ENCODE peak calls at places on chromosomes 2 and 18, in five cellular contexts. One of them, this sample, is unnamed.

GRCh38 chr2:107525420-107525819 is 301.3 kb upstream of the RGPD4 start:
- DNase-seq in GM12878: no peak
- DNase-seq in H1: no peak
- DNase-seq in SK-N-SH: no peak
- DNase-seq in K562: no peak
- DNase-seq in this sample: no peak

GRCh38 chr18:39448942-39449341 is 1883.3 kb upstream of the CELF4 start:
- DNase-seq in K562: no peak
- DNase-seq in H1: no peak
- DNase-seq in GM12878: no peak
- DNase-seq in SK-N-SH: no peak
- DNase-seq in this sample: no peak

GRCh38 chr2:95306306-95306895 is 9.3 kb downstream of the KCNIP3 start:
- DNase-seq in GM12878: no peak
- DNase-seq in K562: no peak
- DNase-seq in SK-N-SH: no peak
- DNase-seq in H1: no peak
- DNase-seq in this sample: no peak

GRCh38 chr2:15602393-15602792 is 10.7 kb downstream of the DDX1 start:
- DNase-seq in H1: no peak
- DNase-seq in K562: no peak
- DNase-seq in SK-N-SH: no peak
- DNase-seq in GM12878: no peak
- DNase-seq in this sample: no peak

GRCh38 chr18:63882333-63883141 is 5.0 kb upstream of the SERPINB2 start:
- DNase-seq in K562: no peak
- DNase-seq in SK-N-SH: no peak
- DNase-seq in H1: no peak
- DNase-seq in GM12878: no peak
- DNase-seq in this sample: no peak

GRCh38 chr2:113818382-113818951 is 62.0 kb upstream of the SLC35F5 start:
- DNase-seq in GM12878: no peak
- DNase-seq in SK-N-SH: peak
- DNase-seq in K562: peak
- DNase-seq in H1: peak
- DNase-seq in this sample: no peak

GRCh38 chr2:240644171-240644651 is 18.9 kb downstream of the GPR35 start:
- DNase-seq in GM12878: no peak
- DNase-seq in H1: no peak
- DNase-seq in K562: no peak
- DNase-seq in SK-N-SH: peak
- DNase-seq in this sample: no peak

GRCh38 chr18:57062841-57063240 is 84.0 kb upstream of the BOD1L2 start:
- DNase-seq in SK-N-SH: no peak
- DNase-seq in H1: no peak
- DNase-seq in GM12878: no peak
- DNase-seq in K562: no peak
- DNase-seq in this sample: no peak

GRCh38 chr2:204706939-204707338 is 161.7 kb downstream of the PARD3B start:
- DNase-seq in H1: no peak
- DNase-seq in GM12878: no peak
- DNase-seq in SK-N-SH: no peak
- DNase-seq in K562: no peak
- DNase-seq in this sample: no peak

GRCh38 chr2:71220743-71221142 is 6.2 kb downstream of the PAIP2B start:
- DNase-seq in H1: no peak
- DNase-seq in K562: no peak
- DNase-seq in SK-N-SH: no peak
- DNase-seq in GM12878: no peak
- DNase-seq in this sample: no peak

GRCh38 chr2:64133354-64133753 is 10.9 kb downstream of the PELI1 start:
- DNase-seq in H1: no peak
- DNase-seq in GM12878: no peak
- DNase-seq in K562: no peak
- DNase-seq in SK-N-SH: no peak
- DNase-seq in this sample: no peak

GRCh38 chr2:117771969-117772630 is 42.4 kb upstream of the DDX18 start:
- DNase-seq in GM12878: no peak
- DNase-seq in H1: no peak
- DNase-seq in SK-N-SH: peak
- DNase-seq in K562: no peak
- DNase-seq in this sample: peak

GRCh38 chr2:171049691-171050090 is 111.0 kb downstream of the TLK1 start:
- DNase-seq in H1: no peak
- DNase-seq in SK-N-SH: no peak
- DNase-seq in GM12878: no peak
- DNase-seq in K562: no peak
- DNase-seq in this sample: no peak

GRCh38 chr2:127275356-127275755 is 18.6 kb downstream of the ERCC3 start:
- DNase-seq in H1: no peak
- DNase-seq in SK-N-SH: no peak
- DNase-seq in K562: no peak
- DNase-seq in GM12878: no peak
- DNase-seq in this sample: no peak

GRCh38 chr2:201953386-201953785 is 80.3 kb upstream of the FZD7 start:
- DNase-seq in SK-N-SH: no peak
- DNase-seq in H1: no peak
- DNase-seq in GM12878: no peak
- DNase-seq in K562: no peak
- DNase-seq in this sample: no peak

GRCh38 chr2:127025357-127026062 is 81.4 kb downstream of the BIN1 start:
- DNase-seq in GM12878: no peak
- DNase-seq in H1: peak
- DNase-seq in SK-N-SH: peak
- DNase-seq in K562: no peak
- DNase-seq in this sample: no peak

GRCh38 chr2:28904802-28905499 is 10.5 kb downstream of the WDR43 start:
- DNase-seq in GM12878: no peak
- DNase-seq in H1: no peak
- DNase-seq in SK-N-SH: no peak
- DNase-seq in K562: no peak
- DNase-seq in this sample: no peak

GRCh38 chr2:144181006-144181405 is 338.9 kb downstream of the ZEB2 start:
- DNase-seq in K562: no peak
- DNase-seq in SK-N-SH: no peak
- DNase-seq in GM12878: no peak
- DNase-seq in H1: no peak
- DNase-seq in this sample: no peak

GRCh38 chr2:166494140-166494544 is at the start of gene SCN7A:
- DNase-seq in K562: peak
- DNase-seq in SK-N-SH: peak
- DNase-seq in H1: peak
- DNase-seq in GM12878: no peak
- DNase-seq in this sample: no peak

GRCh38 chr18:25705650-25706049 is 353.7 kb upstream of the ZNF521 start:
- DNase-seq in H1: no peak
- DNase-seq in K562: no peak
- DNase-seq in GM12878: no peak
- DNase-seq in SK-N-SH: no peak
- DNase-seq in this sample: no peak

GRCh38 chr2:240892925-240893324 is 3.0 kb downstream of the MAB21L4 start:
- DNase-seq in GM12878: no peak
- DNase-seq in H1: no peak
- DNase-seq in K562: no peak
- DNase-seq in SK-N-SH: no peak
- DNase-seq in this sample: no peak

GRCh38 chr18:79911871-79912270 is 39.6 kb downstream of the SLC66A2 start:
- DNase-seq in K562: no peak
- DNase-seq in H1: no peak
- DNase-seq in SK-N-SH: no peak
- DNase-seq in GM12878: no peak
- DNase-seq in this sample: no peak

GRCh38 chr18:3415110-3415509 is 34.9 kb upstream of the TGIF1 start:
- DNase-seq in K562: no peak
- DNase-seq in SK-N-SH: no peak
- DNase-seq in GM12878: no peak
- DNase-seq in H1: no peak
- DNase-seq in this sample: no peak

GRCh38 chr2:85561280-85562212 is at the start of gene GGCX:
- DNase-seq in GM12878: peak
- DNase-seq in K562: peak
- DNase-seq in H1: peak
- DNase-seq in SK-N-SH: peak
- DNase-seq in this sample: peak

GRCh38 chr18:54828986-54829385 is 709 bp downstream of the RAB27B start:
- DNase-seq in GM12878: no peak
- DNase-seq in H1: no peak
- DNase-seq in K562: no peak
- DNase-seq in SK-N-SH: no peak
- DNase-seq in this sample: no peak

GRCh38 chr2:154537845-154538244 is 160.7 kb upstream of the KCNJ3 start:
- DNase-seq in H1: no peak
- DNase-seq in SK-N-SH: no peak
- DNase-seq in GM12878: no peak
- DNase-seq in K562: no peak
- DNase-seq in this sample: no peak

GRCh38 chr2:24228470-24228869 is 53.6 kb downstream of the FAM228A start:
- DNase-seq in GM12878: no peak
- DNase-seq in K562: no peak
- DNase-seq in H1: no peak
- DNase-seq in SK-N-SH: no peak
- DNase-seq in this sample: peak

GRCh38 chr2:157258520-157259326 is 1.2 kb downstream of the GALNT5 start:
- DNase-seq in K562: peak
- DNase-seq in SK-N-SH: no peak
- DNase-seq in H1: no peak
- DNase-seq in GM12878: no peak
- DNase-seq in this sample: no peak

GRCh38 chr2:226378733-226379132 is 420.9 kb downstream of the IRS1 start:
- DNase-seq in GM12878: no peak
- DNase-seq in SK-N-SH: no peak
- DNase-seq in K562: no peak
- DNase-seq in H1: no peak
- DNase-seq in this sample: no peak

GRCh38 chr2:237213325-237214040 is 127.8 kb downstream of the COPS8 start:
- DNase-seq in SK-N-SH: no peak
- DNase-seq in H1: no peak
- DNase-seq in K562: no peak
- DNase-seq in GM12878: no peak
- DNase-seq in this sample: no peak

GRCh38 chr2:75047907-75048625 is 89.6 kb downstream of the POLE4 start:
- DNase-seq in H1: no peak
- DNase-seq in GM12878: no peak
- DNase-seq in SK-N-SH: no peak
- DNase-seq in K562: no peak
- DNase-seq in this sample: no peak

GRCh38 chr2:15943914-15944313 is 3.6 kb downstream of the MYCN start:
- DNase-seq in H1: no peak
- DNase-seq in GM12878: no peak
- DNase-seq in K562: no peak
- DNase-seq in SK-N-SH: peak
- DNase-seq in this sample: no peak

DNA sequence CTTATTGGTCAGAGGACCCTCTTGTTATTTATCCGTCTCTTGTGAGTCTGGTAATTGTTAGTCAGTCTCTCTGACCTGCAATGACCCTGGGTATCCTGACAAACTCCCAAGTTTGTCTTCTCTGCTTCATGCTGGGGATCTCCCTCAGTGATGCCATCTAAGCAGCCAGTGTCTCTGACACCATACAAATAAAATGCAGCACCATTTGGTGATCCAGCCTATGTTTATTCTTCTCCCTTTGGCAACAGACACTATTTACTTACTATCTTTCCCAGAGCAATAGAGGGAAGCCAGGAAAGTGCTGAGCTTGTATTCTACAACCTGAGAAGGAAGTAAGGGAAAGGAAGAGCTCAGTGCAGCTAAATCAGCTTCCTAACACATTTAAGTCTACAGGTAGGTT is 15.9 kb downstream of the SERPINE2 start:
- DNase-seq in H1: no peak
- DNase-seq in SK-N-SH: no peak
- DNase-seq in GM12878: no peak
- DNase-seq in K562: no peak
- DNase-seq in this sample: peak
- TF ChIP-seq JUND in H1: no peak
- TF ChIP-seq JUND in SK-N-SH: no peak
- TF ChIP-seq JUND in GM12878: no peak
- TF ChIP-seq JUND in K562: no peak
- TF ChIP-seq JUND in this sample: no peak

GRCh38 chr2:105929506-105929905 is 184.8 kb downstream of the NCK2 start:
- DNase-seq in SK-N-SH: peak
- DNase-seq in K562: no peak
- DNase-seq in H1: no peak
- DNase-seq in GM12878: no peak
- DNase-seq in this sample: no peak
- TF ChIP-seq JUND in SK-N-SH: no peak
- TF ChIP-seq JUND in K562: no peak
- TF ChIP-seq JUND in H1: no peak
- TF ChIP-seq JUND in GM12878: no peak
- TF ChIP-seq JUND in this sample: no peak

GRCh38 chr2:239055756-239056493 is 208.0 kb downstream of the TWIST2 start:
- DNase-seq in K562: no peak
- DNase-seq in GM12878: no peak
- DNase-seq in SK-N-SH: no peak
- DNase-seq in H1: no peak
- DNase-seq in this sample: no peak
- TF ChIP-seq JUND in K562: no peak
- TF ChIP-seq JUND in GM12878: no peak
- TF ChIP-seq JUND in SK-N-SH: no peak
- TF ChIP-seq JUND in H1: no peak
- TF ChIP-seq JUND in this sample: no peak

GRCh38 chr18:78768655-78769501 is 210.7 kb upstream of the SALL3 start:
- DNase-seq in SK-N-SH: no peak
- DNase-seq in K562: no peak
- DNase-seq in H1: no peak
- DNase-seq in GM12878: no peak
- DNase-seq in this sample: no peak
- TF ChIP-seq JUND in SK-N-SH: no peak
- TF ChIP-seq JUND in K562: no peak
- TF ChIP-seq JUND in H1: no peak
- TF ChIP-seq JUND in GM12878: no peak
- TF ChIP-seq JUND in this sample: no peak

GRCh38 chr18:48552130-48552529 is 13.3 kb downstream of the CTIF start:
- DNase-seq in H1: no peak
- DNase-seq in SK-N-SH: no peak
- DNase-seq in GM12878: no peak
- DNase-seq in K562: no peak
- DNase-seq in this sample: no peak
- TF ChIP-seq JUND in H1: no peak
- TF ChIP-seq JUND in SK-N-SH: no peak
- TF ChIP-seq JUND in GM12878: no peak
- TF ChIP-seq JUND in K562: no peak
- TF ChIP-seq JUND in this sample: no peak